ENCODE peak calls at places on chromosomes 16 and 17, in six cellular contexts. One of them, this sample, is unnamed.

GRCh38 chr16:53821957-53822625 is 118.1 kb downstream of the FTO start:
- DNase-seq in posterior vena cava: no peak
- DNase-seq in ELR: peak; percentile 88
- DNase-seq in B cell: no peak
- DNase-seq in NCI-H1092: no peak
- DNase-seq in A549: peak; percentile 16
- DNase-seq in this sample: no peak

GRCh38 chr16:81601008-81601428 is 156.4 kb downstream of the CMIP start:
- DNase-seq in ELR: peak; percentile 73
- DNase-seq in A549: peak; percentile 62
- DNase-seq in posterior vena cava: no peak
- DNase-seq in B cell: no peak
- DNase-seq in NCI-H1092: no peak
- DNase-seq in this sample: no peak

GRCh38 chr16:54426550-54426843 is 139.9 kb upstream of the IRX3 start:
- DNase-seq in posterior vena cava: no peak
- DNase-seq in NCI-H1092: no peak
- DNase-seq in ELR: no peak
- DNase-seq in B cell: no peak
- DNase-seq in A549: no peak
- DNase-seq in this sample: no peak

GRCh38 chr17:75652341-75652740 is 14.6 kb downstream of the RECQL5 start:
- DNase-seq in A549: no peak
- DNase-seq in NCI-H1092: no peak
- DNase-seq in B cell: no peak
- DNase-seq in ELR: no peak
- DNase-seq in posterior vena cava: peak; percentile 49
- DNase-seq in this sample: no peak

GRCh38 chr17:57429966-57430365 is 173.6 kb downstream of the MSI2 start:
- DNase-seq in A549: no peak
- DNase-seq in NCI-H1092: no peak
- DNase-seq in ELR: no peak
- DNase-seq in posterior vena cava: no peak
- DNase-seq in B cell: no peak
- DNase-seq in this sample: no peak

GRCh38 chr17:73042809-73043685 is 49.4 kb downstream of the SLC39A11 start:
- DNase-seq in ELR: no peak
- DNase-seq in B cell: no peak
- DNase-seq in NCI-H1092: no peak
- DNase-seq in posterior vena cava: no peak
- DNase-seq in A549: no peak
- DNase-seq in this sample: no peak

GRCh38 chr17:73613947-73614655 is 30.1 kb downstream of the SDK2 start:
- DNase-seq in A549: no peak
- DNase-seq in B cell: no peak
- DNase-seq in NCI-H1092: no peak
- DNase-seq in posterior vena cava: no peak
- DNase-seq in ELR: no peak
- DNase-seq in this sample: no peak

GRCh38 chr17:34717092-34717491 is 137.7 kb downstream of the TMEM132E start:
- DNase-seq in A549: no peak
- DNase-seq in B cell: no peak
- DNase-seq in posterior vena cava: no peak
- DNase-seq in ELR: no peak
- DNase-seq in NCI-H1092: no peak
- DNase-seq in this sample: no peak

GRCh38 chr17:71084219-71084618 is 914.9 kb downstream of the KCNJ2 start:
- DNase-seq in B cell: no peak
- DNase-seq in ELR: peak; percentile 74
- DNase-seq in NCI-H1092: no peak
- DNase-seq in A549: peak; percentile 20
- DNase-seq in posterior vena cava: no peak
- DNase-seq in this sample: peak; percentile 12

GRCh38 chr17:49987681-49988441 is 7.2 kb downstream of the DLX3 start:
- DNase-seq in A549: no peak
- DNase-seq in posterior vena cava: peak; percentile 68
- DNase-seq in B cell: peak; percentile 14
- DNase-seq in NCI-H1092: peak; percentile 59
- DNase-seq in ELR: peak; percentile 48
- DNase-seq in this sample: no peak

GRCh38 chr17:65177901-65178300 is 40.7 kb downstream of the RGS9 start:
- DNase-seq in NCI-H1092: no peak
- DNase-seq in A549: no peak
- DNase-seq in posterior vena cava: no peak
- DNase-seq in ELR: peak; percentile 75
- DNase-seq in B cell: no peak
- DNase-seq in this sample: no peak

GRCh38 chr16:66097746-66098145 is 268.7 kb upstream of the CDH5 start:
- DNase-seq in A549: no peak
- DNase-seq in posterior vena cava: no peak
- DNase-seq in ELR: no peak
- DNase-seq in B cell: no peak
- DNase-seq in NCI-H1092: no peak
- DNase-seq in this sample: no peak

GRCh38 chr17:79902146-79902791 is 63.0 kb upstream of the CBX4 start:
- DNase-seq in NCI-H1092: no peak
- DNase-seq in posterior vena cava: peak; percentile 49
- DNase-seq in ELR: no peak
- DNase-seq in B cell: no peak
- DNase-seq in A549: no peak
- DNase-seq in this sample: no peak

GRCh38 chr17:27477050-27477647 is 20.9 kb downstream of the KSR1 start:
- DNase-seq in ELR: no peak
- DNase-seq in B cell: no peak
- DNase-seq in A549: no peak
- DNase-seq in posterior vena cava: no peak
- DNase-seq in NCI-H1092: no peak
- DNase-seq in this sample: no peak

GRCh38 chr17:45127583-45128300 is 4.6 kb downstream of the PLCD3 start:
- DNase-seq in posterior vena cava: no peak
- DNase-seq in A549: no peak
- DNase-seq in B cell: no peak
- DNase-seq in ELR: peak; percentile 61
- DNase-seq in NCI-H1092: no peak
- DNase-seq in this sample: no peak

GRCh38 chr16:67651847-67652246 is 6.9 kb downstream of the CARMIL2 start:
- DNase-seq in A549: no peak
- DNase-seq in ELR: no peak
- DNase-seq in B cell: no peak
- DNase-seq in NCI-H1092: no peak
- DNase-seq in posterior vena cava: no peak
- DNase-seq in this sample: peak; percentile 51

GRCh38 chr17:48547839-48548686 is 3.2 kb upstream of the HOXB2 start:
- DNase-seq in posterior vena cava: no peak
- DNase-seq in B cell: no peak
- DNase-seq in ELR: no peak
- DNase-seq in A549: no peak
- DNase-seq in NCI-H1092: no peak
- DNase-seq in this sample: no peak

GRCh38 chr16:70523621-70524405 is at the start of gene SF3B3:
- DNase-seq in B cell: peak; percentile 69
- DNase-seq in NCI-H1092: peak; percentile 75
- DNase-seq in A549: peak; percentile 60
- DNase-seq in ELR: no peak
- DNase-seq in posterior vena cava: peak; percentile 87
- DNase-seq in this sample: peak; percentile 63

GRCh38 chr16:57888128-57888527 is 82.8 kb downstream of the CNGB1 start:
- DNase-seq in ELR: no peak
- DNase-seq in A549: no peak
- DNase-seq in posterior vena cava: no peak
- DNase-seq in B cell: no peak
- DNase-seq in NCI-H1092: no peak
- DNase-seq in this sample: no peak

GRCh38 chr17:2282297-2282873 is 21.2 kb downstream of the SMG6 start:
- DNase-seq in B cell: peak; percentile 53
- DNase-seq in ELR: peak; percentile 89
- DNase-seq in NCI-H1092: no peak
- DNase-seq in posterior vena cava: no peak
- DNase-seq in A549: peak; percentile 67
- DNase-seq in this sample: no peak

GRCh38 chr17:18031955-18032354 is 7.0 kb downstream of the ATPAF2 start:
- DNase-seq in posterior vena cava: peak; percentile 62
- DNase-seq in NCI-H1092: no peak
- DNase-seq in B cell: no peak
- DNase-seq in A549: no peak
- DNase-seq in ELR: peak; percentile 55
- DNase-seq in this sample: no peak

GRCh38 chr16:76335187-76335974 is 58.2 kb downstream of the CNTNAP4 start:
- DNase-seq in ELR: no peak
- DNase-seq in B cell: no peak
- DNase-seq in A549: no peak
- DNase-seq in posterior vena cava: no peak
- DNase-seq in NCI-H1092: no peak
- DNase-seq in this sample: no peak

GRCh38 chr16:68718596-68718995 is 18.5 kb upstream of the CDH1 start:
- DNase-seq in ELR: no peak
- DNase-seq in A549: no peak
- DNase-seq in NCI-H1092: no peak
- DNase-seq in posterior vena cava: no peak
- DNase-seq in B cell: no peak
- DNase-seq in this sample: no peak

This sample was measured in posterior cingulate gyrus.